ENCODE peak calls at places on chromosomes 16 and 17, in six cellular contexts. P is neural progenitor cell, B is choroid plexus epithelial cell, R is cardiac fibroblast, G is left lung, O is GM06990. K is an unnamed sample.

GRCh38 chr17:20184977-20185619 is 175.9 kb downstream of the SPECC1 start:
- DNase-seq in P (no peak), G (no peak), B (no peak), R (no peak), O (no peak), K (no peak)

GRCh38 chr17:17435323-17435722 is 41.5 kb upstream of the MED9 start:
- DNase-seq in G (no peak), R (peak), P (no peak), O (no peak), B (peak), K (no peak)

GRCh38 chr17:69445132-69445531 is 30.6 kb downstream of the MAP2K6 start:
- DNase-seq in R (no peak), O (no peak), P (no peak), G (no peak), B (no peak), K (no peak)

GRCh38 chr17:6473128-6473767 is 29.0 kb downstream of the PIMREG start:
- DNase-seq in P (peak), O (peak), G (peak), B (peak), R (peak), K (peak)

GRCh38 chr17:34713687-34714086 is 134.3 kb downstream of the TMEM132E start:
- DNase-seq in P (no peak), G (no peak), O (no peak), B (no peak), R (no peak), K (no peak)

GRCh38 chr17:9566067-9566466 is 9.6 kb downstream of the STX8 start:
- DNase-seq in P (no peak), G (no peak), O (no peak), B (peak), R (no peak), K (no peak)

GRCh38 chr17:20995164-20995872 is 47.5 kb downstream of the USP22 start:
- DNase-seq in R (no peak), B (no peak), P (no peak), G (no peak), O (no peak), K (no peak)

GRCh38 chr16:86367291-86368072 is 142.8 kb upstream of the FOXF1 start:
- DNase-seq in O (no peak), R (no peak), B (no peak), G (no peak), P (no peak), K (no peak)

GRCh38 chr16:88764913-88765349 is 20.1 kb downstream of the PIEZO1 start:
- DNase-seq in R (no peak), B (no peak), P (no peak), O (no peak), G (peak), K (no peak)

GRCh38 chr17:77995146-77995852 is 36.8 kb downstream of the TNRC6C start:
- DNase-seq in O (no peak), R (peak), B (no peak), G (no peak), P (peak), K (no peak)

GRCh38 chr17:67519801-67520251 is 142.7 kb downstream of the PITPNC1 start:
- DNase-seq in B (no peak), O (no peak), P (peak), G (no peak), R (no peak), K (no peak)

GRCh38 chr17:28290703-28291102 is 28.3 kb upstream of the TMEM97 start:
- DNase-seq in G (no peak), B (no peak), P (no peak), R (no peak), O (no peak), K (no peak)

GRCh38 chr17:66322764-66323163 is 20.4 kb downstream of the PRKCA start:
- DNase-seq in P (no peak), B (no peak), R (no peak), O (no peak), G (no peak), K (no peak)

GRCh38 chr17:50631908-50632571 is 2.6 kb upstream of the ABCC3 start:
- DNase-seq in R (no peak), P (no peak), O (no peak), B (peak), G (peak), K (no peak)

GRCh38 chr16:4795181-4795827 is at the start of gene SMIM22:
- DNase-seq in R (no peak), P (no peak), G (peak), O (no peak), B (no peak), K (no peak)

GRCh38 chr16:2963074-2963610 is 933 bp upstream of the KREMEN2 start:
- DNase-seq in G (no peak), P (peak), O (peak), B (no peak), R (no peak), K (peak)

GRCh38 chr17:82734987-82735866 is at the start of gene FN3K:
- DNase-seq in P (peak), B (peak), O (no peak), R (peak), G (peak), K (peak)

GRCh38 chr17:64081802-64082799 is 47.8 kb downstream of the ERN1 start:
- DNase-seq in O (peak), P (no peak), B (peak), G (no peak), R (peak), K (no peak)

GRCh38 chr17:76547183-76547641 is 7.4 kb downstream of the PRCD start:
- DNase-seq in P (peak), B (peak), O (no peak), R (peak), G (no peak), K (peak)

GRCh38 chr16:4414187-4414909 is 2.0 kb downstream of the CORO7 start:
- DNase-seq in B (no peak), R (no peak), G (no peak), P (no peak), O (peak), K (peak)

GRCh38 chr16:79713609-79714309 is 113.2 kb upstream of the MAF start:
- DNase-seq in O (no peak), P (no peak), B (no peak), G (no peak), R (no peak), K (no peak)

GRCh38 chr17:10210151-10210574 is 11.8 kb upstream of the GAS7 start:
- DNase-seq in R (peak), P (no peak), O (no peak), B (peak), G (no peak), K (no peak)

GRCh38 chr17:44627513-44627912 is 28.8 kb upstream of the MEIOC start:
- DNase-seq in R (no peak), G (no peak), O (no peak), B (no peak), P (no peak), K (no peak)

GRCh38 chr17:44628234-44629188 is 27.8 kb upstream of the MEIOC start:
- DNase-seq in G (no peak), O (peak), P (peak), B (no peak), R (peak), K (peak)

GRCh38 chr17:44623070-44623725 is 33.1 kb upstream of the MEIOC start:
- DNase-seq in G (no peak), R (no peak), O (no peak), B (no peak), P (no peak), K (no peak)
- TF ChIP-seq CTCF in G (no peak), R (no peak), O (no peak), B (no peak), P (no peak), K (no peak)

GRCh38 chr17:46836500-46836899 is 14.9 kb upstream of the WNT9B start:
- DNase-seq in P (no peak), G (no peak), R (no peak), O (no peak), B (no peak), K (no peak)

GRCh38 chr17:46842835-46843234 is 8.5 kb upstream of the WNT9B start:
- DNase-seq in R (no peak), O (no peak), P (no peak), G (no peak), B (no peak), K (no peak)

GRCh38 chr17:46839211-46839610 is 12.2 kb upstream of the WNT9B start:
- DNase-seq in R (no peak), B (no peak), P (no peak), G (no peak), O (no peak), K (no peak)

GRCh38 chr17:46837521-46837920 is 13.9 kb upstream of the WNT9B start:
- DNase-seq in B (no peak), G (no peak), P (no peak), O (no peak), R (no peak), K (no peak)

GRCh38 chr17:46841561-46842379 is 9.6 kb upstream of the WNT9B start:
- DNase-seq in P (peak), O (no peak), B (no peak), R (no peak), G (peak), K (peak)
- TF ChIP-seq CTCF in P (peak), O (peak), B (peak), R (peak), G (peak), K (peak)

DNA sequence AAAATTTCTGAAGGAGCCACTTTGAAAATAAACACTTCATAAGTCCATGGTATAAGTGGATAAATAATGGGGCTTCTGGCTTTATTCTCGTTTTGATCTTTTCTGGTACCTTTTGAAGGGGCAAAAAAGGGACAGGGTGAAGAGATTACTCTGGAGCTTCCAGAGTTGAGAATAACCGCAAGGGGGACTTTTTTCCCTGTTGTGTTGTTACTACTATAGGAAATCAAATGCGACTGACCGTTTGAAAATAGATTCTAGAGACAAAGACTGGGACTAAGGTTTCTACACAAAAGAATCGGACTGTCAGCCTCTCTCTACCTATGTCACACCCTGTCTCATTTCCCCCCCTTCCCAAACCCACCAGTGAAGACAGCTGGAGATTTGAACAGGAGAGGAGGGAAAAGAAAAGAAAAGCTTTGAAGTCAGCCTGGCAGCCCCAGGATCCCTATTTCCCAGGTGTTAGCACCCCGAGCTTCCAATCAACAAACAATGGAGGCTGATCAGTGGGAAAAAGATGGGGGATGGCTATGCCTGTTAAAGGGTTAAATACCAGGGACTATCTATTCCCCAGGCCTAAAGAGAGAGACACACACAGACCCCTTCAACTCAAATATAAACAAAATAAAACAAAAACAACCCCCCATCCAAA is 8.3 kb downstream of the HOXB4 start:
- DNase-seq in B (no peak), G (no peak), P (no peak), O (no peak), R (no peak), K (no peak)
- TF ChIP-seq CTCF in B (no peak), G (no peak), P (no peak), O (no peak), R (no peak), K (no peak)

GRCh38 chr17:48258317-48258716 is 150.8 kb downstream of the SNX11 start:
- DNase-seq in R (no peak), G (no peak), P (no peak), O (no peak), B (no peak), K (no peak)
- TF ChIP-seq CTCF in R (no peak), G (no peak), P (no peak), O (no peak), B (no peak), K (no peak)

DNA sequence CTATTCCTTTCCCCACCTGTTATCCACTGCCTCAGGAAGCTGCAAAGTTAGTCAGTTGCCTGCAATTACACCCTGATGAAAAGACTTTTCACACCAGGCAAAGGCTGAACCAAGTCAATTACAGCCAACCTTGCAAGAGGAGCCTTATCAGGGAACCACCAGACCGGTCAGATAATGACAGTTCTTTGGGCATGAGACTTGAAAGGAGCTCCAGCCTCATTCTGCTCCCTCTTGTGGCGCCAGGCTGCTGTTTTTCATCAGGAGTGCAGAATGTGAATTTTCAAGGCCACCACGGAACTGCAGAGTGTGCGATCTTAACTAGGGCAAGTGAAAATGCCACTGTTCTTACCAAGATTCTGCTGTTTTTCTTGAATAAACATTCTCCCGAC is 22.5 kb downstream of the DNAI2 start:
- DNase-seq in G (peak), P (peak), O (no peak), B (peak), R (peak), K (no peak)
- TF ChIP-seq CTCF in G (peak), P (peak), O (peak), B (peak), R (peak), K (peak)

DNA sequence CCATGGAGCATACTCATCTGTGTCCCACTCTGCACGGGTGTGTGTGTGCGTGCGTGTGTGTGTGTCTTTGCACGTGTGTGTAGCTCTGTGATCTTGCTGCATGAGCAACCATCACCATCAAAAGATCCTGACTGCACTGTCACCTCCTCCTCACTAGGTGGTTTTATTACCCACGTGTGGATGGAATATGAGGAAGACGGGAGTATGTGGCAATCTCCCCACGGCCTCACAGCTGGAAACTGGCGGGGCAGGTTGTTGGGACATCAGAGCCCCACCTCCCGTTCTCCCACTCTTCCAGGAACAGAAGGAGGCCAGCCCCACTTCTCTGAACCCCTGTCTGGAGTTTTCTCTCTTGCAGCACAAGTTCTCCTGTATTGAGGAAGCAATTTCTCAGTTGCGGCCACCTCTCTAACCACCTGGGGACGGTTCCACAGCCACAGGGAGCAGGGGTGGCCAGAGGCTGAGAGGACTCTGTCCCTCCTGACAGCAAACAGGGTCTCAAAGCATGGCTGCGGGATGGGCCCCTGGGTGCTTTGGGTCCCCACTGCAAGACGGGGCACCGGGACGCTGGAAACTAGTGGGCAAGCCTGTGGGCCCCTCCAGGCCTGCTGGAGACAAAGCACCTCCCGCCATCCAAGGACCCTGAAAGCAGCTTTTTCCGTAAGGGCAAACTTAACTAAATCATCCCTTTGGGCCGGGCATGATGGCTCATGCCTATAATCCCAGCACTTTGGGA is 27.9 kb upstream of the ATP2C2 start:
- DNase-seq in P (no peak), R (no peak), B (peak), O (no peak), G (no peak), K (no peak)
- TF ChIP-seq CTCF in P (no peak), R (no peak), B (no peak), O (no peak), G (no peak), K (no peak)

GRCh38 chr16:48291754-48292153 is 44.4 kb upstream of the ABCC11 start:
- DNase-seq in G (no peak), O (no peak), P (no peak), B (no peak), R (no peak), K (no peak)

GRCh38 chr16:48295493-48296281 is 48.3 kb upstream of the ABCC11 start:
- DNase-seq in B (no peak), R (no peak), G (no peak), O (no peak), P (no peak), K (no peak)

GRCh38 chr16:48292452-48292851 is 45.1 kb upstream of the ABCC11 start:
- DNase-seq in P (no peak), B (no peak), G (no peak), R (no peak), O (no peak), K (no peak)

GRCh38 chr16:48287239-48287638 is 39.9 kb upstream of the ABCC11 start:
- DNase-seq in O (no peak), G (no peak), B (no peak), R (no peak), P (no peak), K (no peak)

GRCh38 chr16:48291303-48291702 is 44.0 kb upstream of the ABCC11 start:
- DNase-seq in P (no peak), B (peak), G (no peak), O (no peak), R (no peak), K (no peak)
- TF ChIP-seq CTCF in P (no peak), B (no peak), G (no peak), O (no peak), R (no peak), K (no peak)

DNA sequence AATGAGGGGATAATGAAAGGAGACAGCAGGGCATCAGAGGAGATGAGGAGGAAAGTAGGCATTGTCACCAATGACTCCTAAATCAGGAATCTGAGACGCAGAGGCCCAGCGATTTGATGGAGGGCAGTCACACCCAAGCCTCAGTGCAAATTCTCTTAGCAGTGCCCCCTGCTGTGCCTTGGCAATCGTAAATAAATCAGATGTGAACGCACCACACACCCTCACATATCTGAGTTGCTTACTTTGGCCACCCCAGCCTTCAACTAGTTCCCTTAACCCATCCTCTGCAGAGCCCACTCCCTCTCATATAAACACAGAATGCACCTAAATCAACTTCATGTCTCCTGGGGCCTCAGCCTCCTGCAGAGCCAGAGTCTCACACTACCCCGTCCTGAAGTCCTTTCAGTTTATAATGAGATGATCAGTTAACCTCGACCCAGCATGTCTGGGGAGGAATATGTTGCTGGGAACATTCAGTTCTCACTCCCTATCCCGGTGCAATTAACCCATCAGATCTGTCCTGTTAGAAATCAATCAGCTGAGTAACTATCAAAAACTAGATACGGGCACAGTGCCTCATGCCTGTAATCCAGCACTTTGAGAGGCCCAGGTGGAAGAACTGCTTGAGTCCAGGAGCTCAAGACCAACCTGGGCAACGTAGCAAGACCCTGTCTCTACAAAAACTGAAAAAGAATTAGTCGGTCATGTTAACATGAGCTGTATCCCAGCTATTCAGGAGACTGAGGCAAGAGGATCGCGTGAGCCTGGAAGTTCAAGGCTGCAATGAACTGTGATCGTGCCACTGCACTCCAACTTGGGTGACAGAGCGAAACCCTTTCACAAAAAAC is 78.4 kb downstream of the SLC39A11 start:
- DNase-seq in G (no peak), P (peak), B (peak), R (peak), O (no peak), K (no peak)
- TF ChIP-seq CTCF in G (no peak), P (no peak), B (peak), R (no peak), O (no peak), K (peak)

DNA sequence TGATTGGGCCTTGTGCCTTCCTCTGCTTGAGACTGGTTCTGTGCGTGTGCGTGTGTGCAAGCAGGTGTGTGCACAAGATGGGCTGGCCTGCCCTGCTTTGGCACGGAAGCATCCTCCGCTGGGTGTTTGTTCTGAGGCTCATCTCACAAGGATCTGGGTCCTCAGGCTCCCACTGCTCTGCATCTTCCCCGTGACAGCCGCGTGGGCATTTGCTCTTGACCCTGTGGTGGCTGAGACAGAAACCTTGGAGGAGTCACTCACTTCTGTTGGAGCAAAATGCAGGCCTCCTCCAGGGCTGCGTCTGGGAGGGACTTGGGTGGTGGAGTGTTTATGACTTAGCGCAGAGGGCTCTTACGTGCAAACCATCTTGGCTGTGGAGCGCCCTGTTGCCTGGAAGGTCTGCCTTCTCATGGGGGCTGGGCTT is 119.2 kb downstream of the RPTOR start:
- DNase-seq in O (no peak), G (no peak), B (no peak), R (peak), P (no peak), K (no peak)
- TF ChIP-seq CTCF in O (no peak), G (no peak), B (no peak), R (no peak), P (no peak), K (no peak)